ENCODE peak calls at places on chromosomes 5 and 9, in four cellular contexts. One of them, this sample, is unnamed.

GRCh38 chr5:79642210-79642609 is 30.0 kb downstream of the TENT2 start:
- DNase-seq in A549: no peak
- DNase-seq in K562: no peak
- DNase-seq in GM12878: no peak
- DNase-seq in this sample: no peak

GRCh38 chr5:181261320-181262085 is 560 bp upstream of the TRIM52 start:
- DNase-seq in A549: peak; percentile 83
- DNase-seq in K562: peak; percentile 69
- DNase-seq in GM12878: no peak
- DNase-seq in this sample: peak; percentile 61

GRCh38 chr9:20512106-20512505 is 110.2 kb downstream of the MLLT3 start:
- DNase-seq in A549: peak; percentile 63
- DNase-seq in GM12878: no peak
- DNase-seq in K562: no peak
- DNase-seq in this sample: no peak

GRCh38 chr9:6845881-6846280 is 88.1 kb downstream of the KDM4C start:
- DNase-seq in K562: no peak
- DNase-seq in GM12878: no peak
- DNase-seq in A549: peak; percentile 59
- DNase-seq in this sample: peak; percentile 83

GRCh38 chr9:20570756-20571155 is 51.5 kb downstream of the MLLT3 start:
- DNase-seq in K562: no peak
- DNase-seq in A549: peak; percentile 46
- DNase-seq in GM12878: no peak
- DNase-seq in this sample: peak; percentile 64

GRCh38 chr5:102048940-102049339 is 247.1 kb downstream of the SLCO4C1 start:
- DNase-seq in A549: no peak
- DNase-seq in GM12878: no peak
- DNase-seq in K562: no peak
- DNase-seq in this sample: no peak

GRCh38 chr5:143562935-143563334 is 159.4 kb upstream of the NR3C1 start:
- DNase-seq in GM12878: no peak
- DNase-seq in K562: no peak
- DNase-seq in A549: peak; percentile 78
- DNase-seq in this sample: peak; percentile 82

GRCh38 chr5:169300468-169301385 is at the start of gene SLIT3:
- DNase-seq in K562: peak; percentile 38
- DNase-seq in GM12878: no peak
- DNase-seq in A549: peak; percentile 89
- DNase-seq in this sample: no peak

GRCh38 chr9:111910428-111910827 is 13.8 kb downstream of the UGCG start:
- DNase-seq in K562: no peak
- DNase-seq in GM12878: no peak
- DNase-seq in A549: no peak
- DNase-seq in this sample: no peak

GRCh38 chr5:67921004-67921601 is 294.5 kb upstream of the PIK3R1 start:
- DNase-seq in A549: no peak
- DNase-seq in K562: no peak
- DNase-seq in GM12878: no peak
- DNase-seq in this sample: no peak

GRCh38 chr5:34718516-34718915 is 62.4 kb downstream of the RAI14 start:
- DNase-seq in A549: no peak
- DNase-seq in K562: no peak
- DNase-seq in GM12878: no peak
- DNase-seq in this sample: no peak

GRCh38 chr5:139795074-139796001 is at the start of gene PSD2:
- DNase-seq in A549: no peak
- DNase-seq in GM12878: no peak
- DNase-seq in K562: peak; percentile 80
- DNase-seq in this sample: no peak

GRCh38 chr5:124963236-124963929 is 216.9 kb upstream of the ZNF608 start:
- DNase-seq in K562: no peak
- DNase-seq in GM12878: no peak
- DNase-seq in A549: peak; percentile 12
- DNase-seq in this sample: peak; percentile 2

GRCh38 chr5:30937070-30937469 is 256.4 kb upstream of the CDH6 start:
- DNase-seq in GM12878: no peak
- DNase-seq in K562: no peak
- DNase-seq in A549: no peak
- DNase-seq in this sample: no peak

GRCh38 chr9:68738346-68738745 is 33.3 kb downstream of the PIP5K1B start:
- DNase-seq in A549: no peak
- DNase-seq in GM12878: no peak
- DNase-seq in K562: no peak
- DNase-seq in this sample: no peak

GRCh38 chr9:35685506-35685905 is 4.2 kb downstream of the TPM2 start:
- DNase-seq in A549: no peak
- DNase-seq in K562: no peak
- DNase-seq in GM12878: no peak
- DNase-seq in this sample: no peak

GRCh38 chr5:104538835-104539234 is 976.2 kb upstream of the NUDT12 start:
- DNase-seq in K562: no peak
- DNase-seq in GM12878: no peak
- DNase-seq in A549: no peak
- DNase-seq in this sample: no peak

GRCh38 chr5:9115093-9115492 is 430.8 kb downstream of the SEMA5A start:
- DNase-seq in A549: no peak
- DNase-seq in K562: no peak
- DNase-seq in GM12878: no peak
- DNase-seq in this sample: no peak

GRCh38 chr5:172782169-172783039 is 11.4 kb upstream of the DUSP1 start:
- DNase-seq in A549: peak; percentile 93
- DNase-seq in GM12878: no peak
- DNase-seq in K562: no peak
- DNase-seq in this sample: peak; percentile 86

GRCh38 chr9:111074395-111074794 is 36.1 kb upstream of the LPAR1 start:
- DNase-seq in K562: no peak
- DNase-seq in A549: no peak
- DNase-seq in GM12878: no peak
- DNase-seq in this sample: no peak

DNA sequence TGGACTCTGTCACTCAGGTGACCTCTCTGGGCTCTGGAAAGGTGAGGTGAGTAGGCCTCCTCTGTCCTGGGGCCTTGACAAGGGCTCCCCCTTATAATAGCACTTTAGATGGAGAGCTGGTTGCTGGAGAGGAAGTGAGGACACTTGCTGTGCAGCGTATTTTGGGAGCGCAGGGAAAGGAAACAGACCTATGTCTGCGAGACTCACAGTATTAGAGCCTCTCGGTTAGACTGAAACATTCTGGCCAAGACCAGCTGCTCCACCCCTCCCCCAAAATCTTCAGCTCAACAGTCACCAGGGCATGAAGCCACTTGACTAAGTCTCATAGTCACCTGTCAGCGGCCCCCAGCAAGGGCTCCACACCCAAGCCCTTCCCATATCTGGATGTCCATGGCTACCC is 213.6 kb downstream of the AGTPBP1 start:
- DNase-seq in GM12878: no peak
- DNase-seq in K562: no peak
- DNase-seq in A549: no peak
- DNase-seq in this sample: no peak
- TF ChIP-seq REST in GM12878: no peak
- TF ChIP-seq REST in K562: no peak
- TF ChIP-seq REST in A549: no peak
- TF ChIP-seq REST in this sample: no peak

GRCh38 chr5:121870489-121870888 is 18.8 kb downstream of the FTMT start:
- DNase-seq in K562: no peak
- DNase-seq in A549: peak; percentile 42
- DNase-seq in GM12878: no peak
- DNase-seq in this sample: no peak
- TF ChIP-seq POLR2AphosphoS2 in K562: no peak
- TF ChIP-seq POLR2AphosphoS2 in A549: no peak
- TF ChIP-seq POLR2AphosphoS2 in GM12878: no peak
- TF ChIP-seq POLR2AphosphoS2 in this sample: no peak

GRCh38 chr5:164354138-164354751 is 848.8 kb downstream of the MAT2B start:
- DNase-seq in GM12878: no peak
- DNase-seq in K562: no peak
- DNase-seq in A549: no peak
- DNase-seq in this sample: no peak

GRCh38 chr5:164355267-164355830 is 849.9 kb downstream of the MAT2B start:
- DNase-seq in GM12878: no peak
- DNase-seq in K562: no peak
- DNase-seq in A549: no peak
- DNase-seq in this sample: no peak

GRCh38 chr5:164351245-164351834 is 845.9 kb downstream of the MAT2B start:
- DNase-seq in K562: no peak
- DNase-seq in A549: no peak
- DNase-seq in GM12878: no peak
- DNase-seq in this sample: no peak

GRCh38 chr5:164352695-164353094 is 847.3 kb downstream of the MAT2B start:
- DNase-seq in K562: no peak
- DNase-seq in A549: no peak
- DNase-seq in GM12878: no peak
- DNase-seq in this sample: no peak

DNA sequence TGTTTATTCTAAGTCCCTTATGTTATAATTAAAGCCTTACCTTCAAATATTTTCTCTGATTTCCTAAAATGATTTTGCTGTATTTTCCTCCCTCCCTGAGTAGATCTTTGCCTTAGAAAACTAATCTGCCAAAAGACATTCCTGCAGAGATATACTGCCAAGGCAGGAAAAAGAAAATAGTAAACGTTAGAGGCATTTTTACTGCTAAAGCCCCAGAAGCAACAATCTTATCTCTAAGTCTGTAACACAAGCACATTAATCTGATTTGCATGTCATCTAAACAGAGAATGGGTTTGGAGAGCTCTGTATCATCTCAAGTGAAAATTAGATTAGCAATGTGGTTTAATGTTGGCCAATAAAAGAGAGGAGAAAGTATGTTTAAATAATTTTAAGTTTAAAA is 847.7 kb downstream of the MAT2B start:
- DNase-seq in K562: no peak
- DNase-seq in GM12878: no peak
- DNase-seq in A549: no peak
- DNase-seq in this sample: no peak
- TF ChIP-seq REST in K562: no peak
- TF ChIP-seq REST in GM12878: no peak
- TF ChIP-seq REST in A549: no peak
- TF ChIP-seq REST in this sample: no peak

GRCh38 chr9:135283621-135284020 is 196.0 kb upstream of the PPP1R26 start:
- DNase-seq in K562: no peak
- DNase-seq in A549: no peak
- DNase-seq in GM12878: no peak
- DNase-seq in this sample: no peak
- TF ChIP-seq POLR2AphosphoS2 in K562: no peak
- TF ChIP-seq POLR2AphosphoS2 in A549: no peak
- TF ChIP-seq POLR2AphosphoS2 in GM12878: no peak
- TF ChIP-seq POLR2AphosphoS2 in this sample: no peak

DNA sequence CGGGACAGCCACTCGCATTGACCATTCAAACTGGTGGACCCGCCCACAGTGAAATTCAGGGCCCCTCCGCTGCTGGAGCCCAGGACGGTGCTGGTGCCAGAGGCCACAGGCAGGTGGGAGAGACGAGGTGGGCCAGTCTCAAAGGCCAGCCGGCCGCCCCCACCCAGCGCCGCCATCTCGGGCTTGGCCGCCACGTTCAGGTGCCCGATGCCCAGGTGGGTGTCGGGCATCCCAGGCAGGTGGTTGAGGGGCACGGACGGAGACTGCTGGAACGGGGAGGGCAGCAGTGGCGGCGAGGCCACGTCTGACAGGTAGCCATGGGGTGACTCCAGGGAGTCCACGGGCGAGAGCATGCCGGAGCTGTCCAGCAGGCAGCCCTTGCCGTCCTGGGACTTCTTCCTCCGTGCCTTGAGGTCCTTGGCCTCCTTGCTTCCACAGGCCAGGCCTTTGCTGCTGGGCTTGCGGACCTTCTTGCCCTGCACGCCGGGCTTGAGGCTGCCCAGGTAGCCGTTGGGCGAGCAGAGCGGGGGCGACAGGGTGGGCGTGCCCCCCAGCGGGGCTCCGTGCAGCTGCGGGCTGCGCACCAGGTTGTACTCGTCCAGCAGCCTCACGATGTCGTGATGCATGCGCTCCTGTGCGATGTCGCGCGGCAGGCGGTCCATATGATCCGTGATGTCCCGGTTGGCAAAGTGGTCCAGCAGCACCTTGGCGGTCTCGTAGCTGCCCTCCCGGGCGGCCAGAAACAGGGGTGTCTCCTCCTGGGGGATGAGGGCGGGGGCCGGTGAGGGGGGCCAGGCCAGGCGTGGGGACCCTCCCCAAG is 14.2 kb upstream of the SEC16A start:
- DNase-seq in GM12878: no peak
- DNase-seq in K562: no peak
- DNase-seq in A549: no peak
- DNase-seq in this sample: no peak
- TF ChIP-seq REST in GM12878: no peak
- TF ChIP-seq REST in K562: no peak
- TF ChIP-seq REST in A549: no peak
- TF ChIP-seq REST in this sample: no peak

DNA sequence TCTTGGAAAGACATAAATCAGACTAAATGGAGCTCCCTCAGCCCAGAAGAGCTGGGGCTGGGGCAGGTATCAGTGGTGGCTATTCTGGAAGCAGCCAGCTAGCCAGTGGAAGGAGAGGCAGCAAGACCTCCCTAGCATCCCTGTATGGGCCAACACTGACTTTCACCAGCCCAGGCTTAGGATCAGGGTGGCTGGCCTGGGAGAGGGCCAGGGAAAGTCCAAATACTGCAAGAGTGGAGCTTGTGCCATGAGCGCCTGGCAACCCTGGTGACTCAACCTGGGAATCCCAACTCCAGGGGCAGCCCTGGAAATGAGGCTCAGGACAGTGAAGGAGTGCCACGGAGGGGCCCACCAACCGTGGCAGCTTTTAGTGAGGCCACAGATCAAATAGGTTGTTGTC is 7.6 kb upstream of the IRF1 start:
- DNase-seq in K562: no peak
- DNase-seq in A549: peak; percentile 59
- DNase-seq in GM12878: no peak
- DNase-seq in this sample: no peak
- TF ChIP-seq POLR2AphosphoS2 in K562: no peak
- TF ChIP-seq POLR2AphosphoS2 in A549: no peak
- TF ChIP-seq POLR2AphosphoS2 in GM12878: no peak
- TF ChIP-seq POLR2AphosphoS2 in this sample: no peak

DNA sequence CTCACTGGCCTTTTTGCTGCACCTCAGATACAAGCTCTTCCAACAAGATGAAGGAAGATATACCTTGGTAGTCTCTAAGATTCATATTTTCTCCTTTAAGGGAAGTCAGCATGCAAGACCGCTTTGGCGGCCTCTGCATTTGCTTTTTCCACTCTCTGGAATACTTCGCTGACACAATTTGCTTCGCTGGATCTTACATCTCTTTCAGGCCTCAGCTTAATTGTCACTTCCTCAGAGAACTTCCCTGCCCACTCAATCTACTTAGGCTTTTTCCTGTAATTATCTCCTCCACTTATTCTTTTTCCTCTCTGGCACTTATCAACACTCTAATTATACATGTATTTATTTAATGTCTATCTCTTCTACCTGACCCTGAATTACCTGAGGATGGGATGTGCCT is 1131.1 kb upstream of the WWC1 start:
- DNase-seq in A549: no peak
- DNase-seq in K562: no peak
- DNase-seq in GM12878: no peak
- DNase-seq in this sample: no peak
- TF ChIP-seq REST in A549: no peak
- TF ChIP-seq REST in K562: no peak
- TF ChIP-seq REST in GM12878: no peak
- TF ChIP-seq REST in this sample: no peak